ENCODE peak calls at places on chromosomes 2 and 18, in five cellular contexts. One of them, this sample, is unnamed.
A peak's percentile ranks its signal among the peaks of the same experiment; 100 is the strongest.

GRCh38 chr2:105777071-105777482 is 32.4 kb downstream of the NCK2 start:
- ATAC-seq in A549: no peak
- ATAC-seq in T-helper 17 cell: no peak
- ATAC-seq in Right ventricle myocardium inferior: no peak
- ATAC-seq in CD8-positive, alpha-beta T cell: peak; percentile 18
- ATAC-seq in this sample: no peak

GRCh38 chr2:182866461-182867369 is at the start of gene FRZB:
- ATAC-seq in A549: peak; percentile 89
- ATAC-seq in T-helper 17 cell: no peak
- ATAC-seq in Right ventricle myocardium inferior: peak; percentile 83
- ATAC-seq in CD8-positive, alpha-beta T cell: no peak
- ATAC-seq in this sample: peak; percentile 84

GRCh38 chr18:78853341-78853740 is 126.3 kb upstream of the SALL3 start:
- ATAC-seq in CD8-positive, alpha-beta T cell: no peak
- ATAC-seq in T-helper 17 cell: no peak
- ATAC-seq in Right ventricle myocardium inferior: no peak
- ATAC-seq in A549: no peak
- ATAC-seq in this sample: no peak

GRCh38 chr2:46299365-46300263 is 2.4 kb downstream of the EPAS1 start:
- ATAC-seq in T-helper 17 cell: no peak
- ATAC-seq in A549: peak; percentile 19
- ATAC-seq in CD8-positive, alpha-beta T cell: no peak
- ATAC-seq in Right ventricle myocardium inferior: peak; percentile 49
- ATAC-seq in this sample: peak; percentile 23

GRCh38 chr2:46982356-46983064 is 66.9 kb upstream of the MCFD2 start:
- ATAC-seq in Right ventricle myocardium inferior: no peak
- ATAC-seq in T-helper 17 cell: peak; percentile 20
- ATAC-seq in A549: no peak
- ATAC-seq in CD8-positive, alpha-beta T cell: no peak
- ATAC-seq in this sample: no peak

GRCh38 chr2:207481924-207482323 is 47.8 kb upstream of the CREB1 start:
- ATAC-seq in CD8-positive, alpha-beta T cell: no peak
- ATAC-seq in A549: peak; percentile 39
- ATAC-seq in Right ventricle myocardium inferior: peak; percentile 70
- ATAC-seq in T-helper 17 cell: no peak
- ATAC-seq in this sample: peak; percentile 50

GRCh38 chr2:138373993-138374408 is 127.6 kb upstream of the SPOPL start:
- ATAC-seq in CD8-positive, alpha-beta T cell: no peak
- ATAC-seq in A549: peak; percentile 59
- ATAC-seq in T-helper 17 cell: no peak
- ATAC-seq in Right ventricle myocardium inferior: no peak
- ATAC-seq in this sample: no peak

GRCh38 chr2:217698691-217699090 is 304.1 kb downstream of the TNS1 start:
- ATAC-seq in Right ventricle myocardium inferior: no peak
- ATAC-seq in CD8-positive, alpha-beta T cell: no peak
- ATAC-seq in T-helper 17 cell: no peak
- ATAC-seq in A549: no peak
- ATAC-seq in this sample: peak; percentile 53

GRCh38 chr18:1760901-1761300 is 810.4 kb downstream of the METTL4 start:
- ATAC-seq in CD8-positive, alpha-beta T cell: no peak
- ATAC-seq in Right ventricle myocardium inferior: no peak
- ATAC-seq in A549: no peak
- ATAC-seq in T-helper 17 cell: no peak
- ATAC-seq in this sample: no peak

GRCh38 chr2:200252661-200253067 is 53.8 kb upstream of the SPATS2L start:
- ATAC-seq in A549: no peak
- ATAC-seq in CD8-positive, alpha-beta T cell: no peak
- ATAC-seq in T-helper 17 cell: no peak
- ATAC-seq in Right ventricle myocardium inferior: peak; percentile 46
- ATAC-seq in this sample: peak; percentile 41

GRCh38 chr2:236853558-236853957 is 232.1 kb upstream of the COPS8 start:
- ATAC-seq in T-helper 17 cell: no peak
- ATAC-seq in Right ventricle myocardium inferior: no peak
- ATAC-seq in A549: no peak
- ATAC-seq in CD8-positive, alpha-beta T cell: no peak
- ATAC-seq in this sample: no peak

GRCh38 chr2:197292614-197293013 is 18.0 kb downstream of the ANKRD44 start:
- ATAC-seq in CD8-positive, alpha-beta T cell: no peak
- ATAC-seq in A549: no peak
- ATAC-seq in Right ventricle myocardium inferior: no peak
- ATAC-seq in T-helper 17 cell: no peak
- ATAC-seq in this sample: no peak

GRCh38 chr2:217261452-217261851 is 401.6 kb upstream of the TNP1 start:
- ATAC-seq in T-helper 17 cell: no peak
- ATAC-seq in Right ventricle myocardium inferior: no peak
- ATAC-seq in A549: no peak
- ATAC-seq in CD8-positive, alpha-beta T cell: no peak
- ATAC-seq in this sample: no peak

GRCh38 chr2:12556762-12557161 is 160.0 kb upstream of the TRIB2 start:
- ATAC-seq in Right ventricle myocardium inferior: no peak
- ATAC-seq in T-helper 17 cell: peak; percentile 53
- ATAC-seq in A549: no peak
- ATAC-seq in CD8-positive, alpha-beta T cell: peak; percentile 62
- ATAC-seq in this sample: no peak

GRCh38 chr2:62423883-62424458 is 82.0 kb downstream of the TMEM17 start:
- ATAC-seq in CD8-positive, alpha-beta T cell: no peak
- ATAC-seq in Right ventricle myocardium inferior: peak; percentile 30
- ATAC-seq in A549: peak; percentile 43
- ATAC-seq in T-helper 17 cell: no peak
- ATAC-seq in this sample: no peak

GRCh38 chr2:133948610-133949290 is 305.1 kb upstream of the MGAT5 start:
- ATAC-seq in CD8-positive, alpha-beta T cell: no peak
- ATAC-seq in A549: no peak
- ATAC-seq in T-helper 17 cell: no peak
- ATAC-seq in Right ventricle myocardium inferior: peak; percentile 95
- ATAC-seq in this sample: no peak

GRCh38 chr2:76019130-76019529 is 308.4 kb upstream of the GCFC2 start:
- ATAC-seq in A549: no peak
- ATAC-seq in Right ventricle myocardium inferior: no peak
- ATAC-seq in T-helper 17 cell: no peak
- ATAC-seq in CD8-positive, alpha-beta T cell: no peak
- ATAC-seq in this sample: no peak

GRCh38 chr2:64637931-64638330 is 15.8 kb downstream of the SERTAD2 start:
- ATAC-seq in CD8-positive, alpha-beta T cell: no peak
- ATAC-seq in T-helper 17 cell: no peak
- ATAC-seq in A549: no peak
- ATAC-seq in Right ventricle myocardium inferior: no peak
- ATAC-seq in this sample: no peak

GRCh38 chr2:219438453-219438852 is 3.8 kb downstream of the SPEG start:
- ATAC-seq in CD8-positive, alpha-beta T cell: no peak
- ATAC-seq in A549: no peak
- ATAC-seq in T-helper 17 cell: no peak
- ATAC-seq in Right ventricle myocardium inferior: no peak
- ATAC-seq in this sample: no peak

GRCh38 chr2:120736202-120736954 is 710 bp downstream of the GLI2 start:
- ATAC-seq in Right ventricle myocardium inferior: peak; percentile 9
- ATAC-seq in A549: peak; percentile 50
- ATAC-seq in CD8-positive, alpha-beta T cell: no peak
- ATAC-seq in T-helper 17 cell: no peak
- ATAC-seq in this sample: peak; percentile 18

GRCh38 chr2:190599073-190599472 is 49.8 kb upstream of the NAB1 start:
- ATAC-seq in A549: no peak
- ATAC-seq in T-helper 17 cell: no peak
- ATAC-seq in Right ventricle myocardium inferior: no peak
- ATAC-seq in CD8-positive, alpha-beta T cell: no peak
- ATAC-seq in this sample: no peak